ENCODE peak calls at places on chromosome 10, in four cellular contexts. A is left lung; N is sigmoid colon; F is CD8-positive, alpha-beta T cell. D is an unnamed sample.
A peak's percentile ranks its signal among the peaks of the same experiment; 100 is the strongest.

GRCh38 chr10:127715249-127715648 is 21.7 kb upstream of the FOXI2 start:
- DNase-seq in F (no peak), N (no peak), A (no peak), D (no peak)

GRCh38 chr10:98349508-98349922 is 65.5 kb downstream of the PYROXD2 start:
- DNase-seq in F (no peak), A (peak; percentile 41), N (peak; percentile 87), D (peak; percentile 99)

GRCh38 chr10:17021661-17022060 is 108.0 kb downstream of the CUBN start:
- DNase-seq in A (no peak), N (no peak), F (no peak), D (no peak)

GRCh38 chr10:8174762-8175161 is 120.3 kb downstream of the GATA3 start:
- DNase-seq in F (no peak), N (no peak), A (no peak), D (no peak)

GRCh38 chr10:60732240-60733188 is 45.8 kb upstream of the CDK1 start:
- DNase-seq in A (peak; percentile 47), N (peak; percentile 63), F (no peak), D (no peak)

GRCh38 chr10:35641430-35642015 is 573 bp downstream of the FZD8 start:
- DNase-seq in N (no peak), F (no peak), A (no peak), D (peak; percentile 36)

GRCh38 chr10:17115683-17116082 is 13.9 kb downstream of the CUBN start:
- DNase-seq in N (no peak), F (no peak), A (no peak), D (peak; percentile 35)

GRCh38 chr10:68734349-68734748 is 13.3 kb downstream of the CCAR1 start:
- DNase-seq in F (no peak), N (no peak), A (no peak), D (no peak)

GRCh38 chr10:130762481-130762880 is 549.0 kb downstream of the TCERG1L start:
- DNase-seq in N (peak; percentile 35), A (no peak), F (no peak), D (no peak)

GRCh38 chr10:112379635-112380296 is 5.8 kb downstream of the ACSL5 start:
- DNase-seq in A (no peak), N (no peak), F (no peak), D (no peak)

GRCh38 chr10:112374724-112375541 is 1.0 kb downstream of the ACSL5 start:
- DNase-seq in A (no peak), N (no peak), F (no peak), D (no peak)

GRCh38 chr10:112376578-112376855 is 2.6 kb downstream of the ACSL5 start:
- DNase-seq in N (no peak), A (no peak), F (no peak), D (no peak)

GRCh38 chr10:112373912-112374338 is at the start of gene ACSL5:
- DNase-seq in A (no peak), N (no peak), F (no peak), D (no peak)

GRCh38 chr10:112375721-112376577 is 2.0 kb downstream of the ACSL5 start:
- DNase-seq in A (peak; percentile 73), F (peak; percentile 18), N (peak; percentile 71), D (peak; percentile 57)
- H3K4me3 ChIP-seq in A (peak overlapping the region; percentile 33), F (peak overlapping the region; percentile 73), N (peak overlapping the region; percentile 42), D (peak overlapping the region; percentile 19)

DNA sequence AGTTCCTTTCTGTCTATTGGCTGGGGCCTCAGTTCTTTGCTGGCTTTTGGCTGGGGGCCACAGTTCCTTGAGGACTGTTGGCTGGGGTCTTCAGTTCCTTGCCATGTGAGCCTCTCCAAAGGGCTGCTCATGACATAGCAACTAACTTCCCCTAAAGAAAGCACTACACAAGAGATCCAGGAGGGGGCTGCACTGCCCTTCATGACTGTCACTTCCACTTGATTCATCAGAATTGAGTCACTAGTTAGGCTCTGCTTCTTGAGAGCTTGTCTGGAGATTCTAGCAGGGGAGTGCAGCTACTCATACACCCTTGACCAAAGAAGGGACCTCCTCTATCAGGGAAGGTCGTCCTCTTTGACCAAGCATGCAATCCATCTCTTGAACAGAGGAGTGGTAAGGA is 38.0 kb upstream of the MKX start:
- DNase-seq in N (no peak), A (no peak), F (peak; percentile 2), D (peak; percentile 17)
- TF ChIP-seq CTCF in N (no peak), A (no peak), F (peak; percentile 30), D (peak; percentile 37)

GRCh38 chr10:114532226-114532625 is 125.8 kb downstream of the ABLIM1 start:
- DNase-seq in F (no peak), A (no peak), N (no peak), D (no peak)
- H3K4me3 ChIP-seq in F (no peak overlapping the region), A (no peak overlapping the region), N (no peak overlapping the region), D (no peak overlapping the region)

GRCh38 chr10:121112618-121113384 is 261.6 kb downstream of the WDR11 start:
- DNase-seq in A (no peak), N (no peak), F (no peak), D (no peak)
- TF ChIP-seq CTCF in A (no peak), N (no peak), F (no peak), D (no peak)

GRCh38 chr10:44832595-44833390 is 78.3 kb upstream of the TMEM72 start:
- DNase-seq in N (no peak), F (no peak), A (no peak), D (no peak)
- H3K4me3 ChIP-seq in N (no peak overlapping the region), F (no peak overlapping the region), A (no peak overlapping the region), D (no peak overlapping the region)

DNA sequence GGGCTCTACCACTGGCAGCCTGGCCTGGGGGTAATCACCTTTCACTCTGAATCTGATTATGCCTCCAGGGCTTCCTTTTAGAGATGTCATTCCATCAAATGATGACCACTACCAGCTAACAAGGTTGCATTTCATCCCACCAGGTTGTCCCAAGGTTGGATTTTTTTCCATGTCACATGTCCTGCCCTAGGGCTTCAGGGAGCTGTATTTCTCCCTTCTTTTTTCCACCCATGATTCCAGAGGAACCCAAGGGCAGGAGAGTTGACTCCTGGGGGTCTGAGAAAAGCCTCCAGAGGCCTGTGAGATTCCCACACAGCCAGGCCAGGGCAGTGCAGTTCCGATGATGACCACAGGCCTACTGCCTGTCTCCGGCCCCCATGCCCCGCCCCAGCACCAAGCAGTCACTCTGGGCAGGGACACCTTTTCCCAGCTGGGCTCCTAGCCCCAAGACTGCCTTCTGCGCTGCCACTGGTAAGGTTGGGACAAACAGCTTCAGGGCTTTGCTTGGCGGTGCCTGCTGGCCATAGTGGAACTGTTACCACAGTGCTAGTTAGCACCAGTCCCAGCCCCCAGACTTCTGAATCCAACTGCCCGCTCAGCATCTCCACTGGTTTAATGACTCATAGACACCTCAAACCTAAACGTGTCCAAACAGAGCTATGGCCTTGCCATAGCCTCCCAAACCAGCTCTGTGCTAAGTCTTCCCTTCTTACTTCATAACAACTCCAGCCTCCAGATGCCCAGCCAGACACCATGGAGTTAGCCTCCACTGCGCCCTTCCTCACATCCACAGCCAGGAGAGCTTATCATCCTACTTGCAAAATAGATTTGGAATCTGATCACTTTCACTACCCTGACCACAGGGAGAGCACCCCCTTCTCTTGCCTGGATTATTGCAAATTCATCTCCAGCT is 133.7 kb downstream of the ARHGAP22 start:
- DNase-seq in A (no peak), N (peak; percentile 42), F (no peak), D (peak; percentile 19)
- TF ChIP-seq CTCF in A (no peak), N (no peak), F (no peak), D (no peak)

GRCh38 chr10:71747808-71748523 is 25.4 kb downstream of the VSIR start:
- DNase-seq in N (no peak), A (no peak), F (no peak), D (no peak)
- H3K4me3 ChIP-seq in N (no peak overlapping the region), A (no peak overlapping the region), F (peak overlapping the region; percentile 27), D (no peak overlapping the region)